ENCODE peak calls at places on chromosomes 3 and 15, in four cellular contexts. A is retina; Z is NCI-H1092 treated with DMSO at 0.1 percent for 48 hours; E is activated CD4-positive, CD25-positive, alpha-beta regulatory T cell treated with anti-CD3 and anti-CD28 coated beads, Interleukin-2, amount 50 U/mL, for 16 hours. Q is an unnamed sample.

GRCh38 chr15:65245096-65245849 is 34.0 kb upstream of the CILP start:
- DNase-seq in A (no peak), E (no peak), Z (no peak), Q (no peak)

GRCh38 chr3:101825904-101826445 is 23.3 kb upstream of the NFKBIZ start:
- DNase-seq in A (no peak), Z (no peak), E (no peak), Q (no peak)

GRCh38 chr3:167668651-167669050 is 14.9 kb upstream of the WDR49 start:
- DNase-seq in Z (no peak), A (no peak), E (no peak), Q (no peak)

GRCh38 chr3:48561045-48561736 is 2.4 kb downstream of the UCN2 start:
- DNase-seq in Z (no peak), E (no peak), A (peak), Q (peak)

GRCh38 chr15:42110367-42110766 is 16.0 kb upstream of the PLA2G4D start:
- DNase-seq in E (no peak), A (no peak), Z (no peak), Q (peak)

GRCh38 chr15:90184786-90185704 is 16.1 kb upstream of the SEMA4B start:
- DNase-seq in A (peak), E (peak), Z (peak), Q (peak)

GRCh38 chr3:141091416-141091815 is 40.3 kb downstream of the SPSB4 start:
- DNase-seq in E (no peak), Z (peak), A (no peak), Q (no peak)

GRCh38 chr15:29669823-29670222 is 152.4 kb downstream of the TJP1 start:
- DNase-seq in Z (no peak), A (no peak), E (no peak), Q (peak)

GRCh38 chr15:27028836-27029482 is 58.0 kb downstream of the GABRG3 start:
- DNase-seq in A (peak), E (no peak), Z (peak), Q (peak)

GRCh38 chr3:97889814-97890213 is 68.0 kb downstream of the CRYBG3 start:
- DNase-seq in Z (no peak), A (no peak), E (no peak), Q (no peak)

GRCh38 chr3:155101398-155101797 is 21.3 kb downstream of the MME start:
- DNase-seq in E (no peak), A (no peak), Z (no peak), Q (no peak)

GRCh38 chr3:170622369-170623159 is 36.7 kb upstream of the SLC7A14 start:
- DNase-seq in Z (no peak), E (no peak), A (peak), Q (peak)

GRCh38 chr15:95663156-95663831 is 667.2 kb upstream of the NR2F2 start:
- DNase-seq in A (no peak), E (no peak), Z (no peak), Q (no peak)

GRCh38 chr3:60081381-60082095 is 1031.7 kb upstream of the CFAP20DC start:
- DNase-seq in Z (no peak), A (no peak), E (no peak), Q (no peak)

GRCh38 chr3:125123906-125124305 is 68.1 kb upstream of the HEG1 start:
- DNase-seq in Z (no peak), E (no peak), A (no peak), Q (peak)

GRCh38 chr3:148329481-148330220 is 368.1 kb upstream of the AGTR1 start:
- DNase-seq in E (no peak), A (peak), Z (no peak), Q (peak)

GRCh38 chr3:125593991-125594574 is 1.2 kb downstream of the OSBPL11 start:
- DNase-seq in A (no peak), E (no peak), Z (no peak), Q (no peak)

GRCh38 chr3:134334231-134334900 is 39.9 kb downstream of the AMOTL2 start:
- DNase-seq in Z (no peak), A (no peak), E (no peak), Q (no peak)

GRCh38 chr3:107767897-107768605 is 245.3 kb downstream of the BBX start:
- DNase-seq in A (no peak), Z (no peak), E (no peak), Q (no peak)

GRCh38 chr3:47849186-47850061 is 46.5 kb downstream of the DHX30 start:
- DNase-seq in A (no peak), Z (no peak), E (no peak), Q (peak)

GRCh38 chr3:59364471-59364870 is 314.6 kb upstream of the CFAP20DC start:
- DNase-seq in A (no peak), E (no peak), Z (no peak), Q (no peak)

GRCh38 chr3:33884204-33884561 is 85.8 kb downstream of the PDCD6IP start:
- DNase-seq in A (no peak), E (no peak), Z (no peak), Q (peak)

GRCh38 chr3:48042071-48042760 is 26.0 kb upstream of the MAP4 start:
- DNase-seq in Z (no peak), A (no peak), E (no peak), Q (no peak)

GRCh38 chr3:143536817-143537535 is 311.3 kb downstream of the SLC9A9 start:
- DNase-seq in E (no peak), A (no peak), Z (no peak), Q (no peak)

GRCh38 chr3:108554233-108554632 is 35.0 kb downstream of the CIP2A start:
- DNase-seq in A (no peak), Z (no peak), E (no peak), Q (no peak)

GRCh38 chr3:130442284-130442683 is 74.7 kb upstream of the COL6A6 start:
- DNase-seq in Z (no peak), E (no peak), A (no peak), Q (peak)

GRCh38 chr3:130276203-130276803 is 69.2 kb upstream of the COL6A5 start:
- DNase-seq in E (no peak), A (peak), Z (peak), Q (peak)

GRCh38 chr3:118970819-118971218 is 63.8 kb downstream of the IGSF11 start:
- DNase-seq in E (no peak), A (no peak), Z (peak), Q (no peak)

GRCh38 chr3:47010910-47011309 is 31.4 kb downstream of the NBEAL2 start:
- DNase-seq in Z (no peak), A (no peak), E (no peak), Q (no peak)

GRCh38 chr3:11455977-11456376 is 183.8 kb downstream of the ATG7 start:
- DNase-seq in Z (no peak), E (no peak), A (no peak), Q (no peak)

GRCh38 chr15:56923174-56923579 is 4.7 kb downstream of the TCF12 start:
- DNase-seq in A (no peak), Z (no peak), E (no peak), Q (no peak)

GRCh38 chr3:4838621-4839022 is 140.6 kb upstream of the BHLHE40 start:
- DNase-seq in Z (no peak), A (no peak), E (no peak), Q (no peak)

GRCh38 chr3:127287840-127288239 is at the start of gene PRR20G:
- DNase-seq in Z (no peak), E (no peak), A (no peak), Q (peak)

GRCh38 chr3:16103472-16103871 is 71.0 kb upstream of the GALNT15 start:
- DNase-seq in Z (no peak), A (no peak), E (no peak), Q (no peak)

GRCh38 chr3:53156368-53156834 is 4.6 kb upstream of the PRKCD start:
- DNase-seq in A (no peak), E (no peak), Z (no peak), Q (no peak)

GRCh38 chr15:43958894-43959330 is 132.1 kb downstream of the WDR76 start:
- DNase-seq in Z (no peak), A (no peak), E (no peak), Q (peak)

GRCh38 chr15:40250771-40251454 is 12.1 kb downstream of the PAK6 start:
- DNase-seq in Z (no peak), A (no peak), E (no peak), Q (no peak)

GRCh38 chr3:135907422-135908165 is 57.9 kb upstream of the PPP2R3A start:
- DNase-seq in A (no peak), E (no peak), Z (no peak), Q (peak)

GRCh38 chr3:27312044-27312668 is 57.0 kb downstream of the NEK10 start:
- DNase-seq in E (no peak), A (peak), Z (peak), Q (peak)

GRCh38 chr15:50051811-50052419 is 67.1 kb downstream of the ATP8B4 start:
- DNase-seq in E (no peak), A (peak), Z (peak), Q (peak)